ENCODE peak calls at places on chromosomes 11 and 22, in seven cellular contexts. One of them, this sample, is unnamed.

GRCh38 chr22:19550382-19550781 is 26.2 kb upstream of the CLDN5 start:
- DNase-seq in mesendoderm: no peak
- DNase-seq in ovary: no peak
- DNase-seq in NT2/D1: no peak
- DNase-seq in SK-N-SH: no peak
- DNase-seq in CD4-positive, alpha-beta memory T cell: no peak
- DNase-seq in neural progenitor cell: no peak
- DNase-seq in this sample: no peak

GRCh38 chr22:31977939-31978338 is 33.6 kb downstream of the YWHAH start:
- DNase-seq in mesendoderm: no peak
- DNase-seq in ovary: no peak
- DNase-seq in NT2/D1: no peak
- DNase-seq in SK-N-SH: no peak
- DNase-seq in CD4-positive, alpha-beta memory T cell: no peak
- DNase-seq in neural progenitor cell: no peak
- DNase-seq in this sample: no peak

GRCh38 chr11:1410366-1411291 is 20.9 kb downstream of the BRSK2 start:
- DNase-seq in mesendoderm: no peak
- DNase-seq in ovary: no peak
- DNase-seq in NT2/D1: no peak
- DNase-seq in SK-N-SH: peak
- DNase-seq in CD4-positive, alpha-beta memory T cell: no peak
- DNase-seq in neural progenitor cell: peak
- DNase-seq in this sample: no peak

GRCh38 chr11:66365166-66365565 is 6.4 kb downstream of the SLC29A2 start:
- DNase-seq in mesendoderm: no peak
- DNase-seq in ovary: no peak
- DNase-seq in NT2/D1: no peak
- DNase-seq in SK-N-SH: no peak
- DNase-seq in CD4-positive, alpha-beta memory T cell: no peak
- DNase-seq in neural progenitor cell: no peak
- DNase-seq in this sample: no peak

GRCh38 chr11:26655287-26655686 is 66.6 kb downstream of the SLC5A12 start:
- DNase-seq in mesendoderm: no peak
- DNase-seq in ovary: no peak
- DNase-seq in NT2/D1: no peak
- DNase-seq in SK-N-SH: no peak
- DNase-seq in CD4-positive, alpha-beta memory T cell: no peak
- DNase-seq in neural progenitor cell: no peak
- DNase-seq in this sample: no peak

GRCh38 chr11:68128682-68129327 is 7.6 kb upstream of the CHKA start:
- DNase-seq in mesendoderm: peak
- DNase-seq in ovary: peak
- DNase-seq in NT2/D1: peak
- DNase-seq in SK-N-SH: peak
- DNase-seq in CD4-positive, alpha-beta memory T cell: no peak
- DNase-seq in neural progenitor cell: no peak
- DNase-seq in this sample: peak

GRCh38 chr11:72233773-72234513 is 9.4 kb downstream of the INPPL1 start:
- DNase-seq in mesendoderm: no peak
- DNase-seq in ovary: no peak
- DNase-seq in NT2/D1: no peak
- DNase-seq in SK-N-SH: no peak
- DNase-seq in CD4-positive, alpha-beta memory T cell: no peak
- DNase-seq in neural progenitor cell: no peak
- DNase-seq in this sample: no peak

GRCh38 chr11:68138256-68138655 is 17.1 kb upstream of the CHKA start:
- DNase-seq in mesendoderm: no peak
- DNase-seq in ovary: no peak
- DNase-seq in NT2/D1: no peak
- DNase-seq in SK-N-SH: no peak
- DNase-seq in CD4-positive, alpha-beta memory T cell: no peak
- DNase-seq in neural progenitor cell: no peak
- DNase-seq in this sample: no peak

GRCh38 chr11:85723088-85723487 is 37.1 kb upstream of the CCDC89 start:
- DNase-seq in mesendoderm: no peak
- DNase-seq in ovary: no peak
- DNase-seq in NT2/D1: no peak
- DNase-seq in SK-N-SH: no peak
- DNase-seq in CD4-positive, alpha-beta memory T cell: no peak
- DNase-seq in neural progenitor cell: no peak
- DNase-seq in this sample: no peak

GRCh38 chr11:58622344-58622743 is at the start of gene CNTF:
- DNase-seq in mesendoderm: peak
- DNase-seq in ovary: no peak
- DNase-seq in NT2/D1: no peak
- DNase-seq in SK-N-SH: no peak
- DNase-seq in CD4-positive, alpha-beta memory T cell: no peak
- DNase-seq in neural progenitor cell: no peak
- DNase-seq in this sample: no peak

GRCh38 chr11:66789097-66789890 is 53.9 kb upstream of the RCE1 start:
- DNase-seq in mesendoderm: peak
- DNase-seq in ovary: no peak
- DNase-seq in NT2/D1: no peak
- DNase-seq in SK-N-SH: no peak
- DNase-seq in CD4-positive, alpha-beta memory T cell: no peak
- DNase-seq in neural progenitor cell: no peak
- DNase-seq in this sample: no peak

DNA sequence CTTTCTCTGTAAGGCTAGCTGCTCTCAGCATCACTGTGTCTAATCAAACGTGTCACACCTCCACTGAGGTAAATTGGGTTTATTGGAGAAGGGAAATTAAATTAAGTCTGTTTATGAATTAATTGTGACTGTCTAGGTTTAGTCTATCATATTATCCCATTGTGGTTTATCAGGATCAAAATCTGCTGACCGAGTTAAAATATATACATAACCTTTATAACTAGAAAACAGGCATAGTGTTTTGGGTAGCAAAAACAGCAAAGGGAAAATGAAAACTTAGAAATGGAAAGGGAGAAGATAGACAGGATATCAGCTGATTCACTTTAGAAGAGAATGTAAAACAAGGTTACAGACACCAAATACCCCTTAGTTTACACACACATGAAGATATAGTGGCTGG is 241.4 kb upstream of the LARGE1 start:
- DNase-seq in mesendoderm: no peak
- DNase-seq in ovary: no peak
- DNase-seq in NT2/D1: no peak
- DNase-seq in SK-N-SH: no peak
- DNase-seq in CD4-positive, alpha-beta memory T cell: no peak
- DNase-seq in neural progenitor cell: no peak
- DNase-seq in this sample: no peak
- H3K4me3 ChIP-seq in mesendoderm: no peak
- H3K4me3 ChIP-seq in ovary: no peak
- H3K4me3 ChIP-seq in NT2/D1: no peak
- H3K4me3 ChIP-seq in SK-N-SH: no peak
- H3K4me3 ChIP-seq in CD4-positive, alpha-beta memory T cell: no peak
- H3K4me3 ChIP-seq in neural progenitor cell: no peak
- H3K4me3 ChIP-seq in this sample: no peak

GRCh38 chr11:125105921-125106320 is 5.5 kb downstream of the TMEM218 start:
- DNase-seq in mesendoderm: no peak
- DNase-seq in ovary: no peak
- DNase-seq in NT2/D1: no peak
- DNase-seq in SK-N-SH: no peak
- DNase-seq in CD4-positive, alpha-beta memory T cell: no peak
- DNase-seq in neural progenitor cell: no peak
- DNase-seq in this sample: no peak

GRCh38 chr11:125102025-125102424 is 9.4 kb downstream of the TMEM218 start:
- DNase-seq in mesendoderm: no peak
- DNase-seq in ovary: no peak
- DNase-seq in NT2/D1: no peak
- DNase-seq in SK-N-SH: no peak
- DNase-seq in CD4-positive, alpha-beta memory T cell: no peak
- DNase-seq in neural progenitor cell: no peak
- DNase-seq in this sample: no peak

GRCh38 chr11:125102544-125102943 is 8.9 kb downstream of the TMEM218 start:
- DNase-seq in mesendoderm: no peak
- DNase-seq in ovary: no peak
- DNase-seq in NT2/D1: no peak
- DNase-seq in SK-N-SH: no peak
- DNase-seq in CD4-positive, alpha-beta memory T cell: no peak
- DNase-seq in neural progenitor cell: no peak
- DNase-seq in this sample: no peak

GRCh38 chr11:125100136-125100535 is 11.3 kb downstream of the TMEM218 start:
- DNase-seq in mesendoderm: no peak
- DNase-seq in ovary: no peak
- DNase-seq in NT2/D1: no peak
- DNase-seq in SK-N-SH: no peak
- DNase-seq in CD4-positive, alpha-beta memory T cell: no peak
- DNase-seq in neural progenitor cell: no peak
- DNase-seq in this sample: no peak

DNA sequence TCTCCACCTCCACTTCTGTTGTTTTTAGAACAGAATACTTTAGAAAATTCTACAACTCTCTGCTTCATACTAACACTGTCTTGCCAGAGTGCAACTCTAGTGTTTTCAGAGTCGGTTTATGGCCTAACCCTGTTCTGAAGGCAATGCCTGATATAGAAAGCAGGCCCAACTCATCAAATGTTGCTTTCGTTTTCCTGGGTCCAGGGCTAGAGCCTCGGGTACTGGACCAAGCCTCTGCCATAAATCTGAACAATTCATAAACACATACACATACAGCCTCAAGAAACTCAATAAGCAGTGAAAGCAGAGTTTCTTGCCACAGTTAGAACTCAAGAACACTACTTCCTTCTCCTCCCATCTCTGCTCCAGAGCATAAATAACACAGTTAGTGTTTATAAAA is 9.8 kb downstream of the TMEM218 start:
- DNase-seq in mesendoderm: no peak
- DNase-seq in ovary: no peak
- DNase-seq in NT2/D1: no peak
- DNase-seq in SK-N-SH: no peak
- DNase-seq in CD4-positive, alpha-beta memory T cell: no peak
- DNase-seq in neural progenitor cell: no peak
- DNase-seq in this sample: no peak
- H3K4me3 ChIP-seq in mesendoderm: no peak
- H3K4me3 ChIP-seq in ovary: no peak
- H3K4me3 ChIP-seq in NT2/D1: no peak
- H3K4me3 ChIP-seq in SK-N-SH: no peak
- H3K4me3 ChIP-seq in CD4-positive, alpha-beta memory T cell: no peak
- H3K4me3 ChIP-seq in neural progenitor cell: no peak
- H3K4me3 ChIP-seq in this sample: no peak

GRCh38 chr11:46918778-46919513 is 596 bp upstream of the LRP4 start:
- DNase-seq in mesendoderm: peak
- DNase-seq in ovary: no peak
- DNase-seq in NT2/D1: peak
- DNase-seq in SK-N-SH: no peak
- DNase-seq in CD4-positive, alpha-beta memory T cell: no peak
- DNase-seq in neural progenitor cell: peak
- DNase-seq in this sample: no peak
- H3K4me3 ChIP-seq in mesendoderm: peak
- H3K4me3 ChIP-seq in ovary: peak
- H3K4me3 ChIP-seq in NT2/D1: peak
- H3K4me3 ChIP-seq in SK-N-SH: peak
- H3K4me3 ChIP-seq in CD4-positive, alpha-beta memory T cell: no peak
- H3K4me3 ChIP-seq in neural progenitor cell: peak
- H3K4me3 ChIP-seq in this sample: peak

GRCh38 chr11:48109046-48109666 is 107.5 kb upstream of the OR4B1 start:
- DNase-seq in mesendoderm: peak
- DNase-seq in ovary: no peak
- DNase-seq in NT2/D1: no peak
- DNase-seq in SK-N-SH: no peak
- DNase-seq in CD4-positive, alpha-beta memory T cell: peak
- DNase-seq in neural progenitor cell: peak
- DNase-seq in this sample: peak
- H3K4me3 ChIP-seq in mesendoderm: no peak
- H3K4me3 ChIP-seq in ovary: no peak
- H3K4me3 ChIP-seq in NT2/D1: no peak
- H3K4me3 ChIP-seq in SK-N-SH: peak
- H3K4me3 ChIP-seq in CD4-positive, alpha-beta memory T cell: peak
- H3K4me3 ChIP-seq in neural progenitor cell: peak
- H3K4me3 ChIP-seq in this sample: peak

This sample was measured in astrocyte of the cerebellum.